ENCODE peak calls at places on chromosomes 5 and 9, in four cellular contexts. O, D, Y and M are unnamed samples.

GRCh38 chr5:966941-967340 is 41.7 kb upstream of the NKD2 start:
- DNase-seq in Y (no peak), O (no peak), D (no peak), M (no peak)

GRCh38 chr5:76544268-76544926 is 78.8 kb downstream of the F2RL2 start:
- DNase-seq in O (peak; percentile 10), Y (peak; percentile 31), D (no peak), M (no peak)

GRCh38 chr9:121758693-121759092 is 107.3 kb downstream of the DAB2IP start:
- DNase-seq in Y (no peak), O (no peak), D (no peak), M (no peak)

GRCh38 chr9:88803551-88804288 is 187.5 kb upstream of the S1PR3 start:
- DNase-seq in O (no peak), D (no peak), Y (no peak), M (peak; percentile 4)

GRCh38 chr5:112694853-112695709 is 42.6 kb upstream of the APC start:
- DNase-seq in D (no peak), Y (peak; percentile 77), O (no peak), M (no peak)

GRCh38 chr5:142601432-142601831 is 84.5 kb downstream of the FGF1 start:
- DNase-seq in O (no peak), Y (no peak), D (no peak), M (no peak)

GRCh38 chr5:16552666-16553343 is 64.0 kb downstream of the RETREG1 start:
- DNase-seq in Y (peak; percentile 72), D (peak; percentile 23), O (peak; percentile 82), M (peak; percentile 75)

GRCh38 chr5:140205952-140206351 is 31.0 kb downstream of the CYSTM1 start:
- DNase-seq in Y (no peak), O (no peak), D (no peak), M (no peak)

GRCh38 chr5:133544346-133544745 is 68.0 kb downstream of the FSTL4 start:
- DNase-seq in D (no peak), Y (no peak), O (no peak), M (no peak)